ENCODE peak calls at places on chromosomes 11 and 22, in five cellular contexts. One of them, this sample, is unnamed. For H3K4me1, the result is how much of the 10 kb centered on the place peaks cover.

GRCh38 chr22:47335958-47336357 is 573.5 kb downstream of the TBC1D22A start:
- DNase-seq in ovary: no peak
- DNase-seq in body of pancreas: no peak
- DNase-seq in heart left ventricle: no peak
- DNase-seq in A549: no peak
- DNase-seq in this sample: no peak

GRCh38 chr22:19482297-19482696 is 2.6 kb downstream of the CDC45 start:
- DNase-seq in ovary: no peak
- DNase-seq in body of pancreas: no peak
- DNase-seq in heart left ventricle: no peak
- DNase-seq in A549: no peak
- DNase-seq in this sample: no peak

GRCh38 chr11:44191322-44192014 is 96.0 kb downstream of the EXT2 start:
- DNase-seq in ovary: no peak
- DNase-seq in body of pancreas: no peak
- DNase-seq in heart left ventricle: no peak
- DNase-seq in A549: no peak
- DNase-seq in this sample: no peak

GRCh38 chr11:133064152-133064877 is 468.0 kb downstream of the OPCML start:
- DNase-seq in ovary: peak
- DNase-seq in body of pancreas: peak
- DNase-seq in heart left ventricle: peak
- DNase-seq in A549: peak
- DNase-seq in this sample: peak

GRCh38 chr22:20624161-20624616 is 116.8 kb downstream of the MED15 start:
- DNase-seq in ovary: no peak
- DNase-seq in body of pancreas: no peak
- DNase-seq in heart left ventricle: no peak
- DNase-seq in A549: no peak
- DNase-seq in this sample: no peak

GRCh38 chr11:44199816-44200215 is 104.3 kb downstream of the EXT2 start:
- DNase-seq in ovary: no peak
- DNase-seq in body of pancreas: no peak
- DNase-seq in heart left ventricle: no peak
- DNase-seq in A549: no peak
- DNase-seq in this sample: no peak

GRCh38 chr22:29625090-29625825 is 21.8 kb downstream of the NF2 start:
- DNase-seq in ovary: peak
- DNase-seq in body of pancreas: peak
- DNase-seq in heart left ventricle: no peak
- DNase-seq in A549: peak
- DNase-seq in this sample: no peak

GRCh38 chr11:19790831-19791552 is 78.4 kb downstream of the NAV2 start:
- DNase-seq in ovary: no peak
- DNase-seq in body of pancreas: peak
- DNase-seq in heart left ventricle: no peak
- DNase-seq in A549: no peak
- DNase-seq in this sample: no peak

GRCh38 chr22:50247748-50248147 is 2.9 kb upstream of the TUBGCP6 start:
- DNase-seq in ovary: no peak
- DNase-seq in body of pancreas: no peak
- DNase-seq in heart left ventricle: no peak
- DNase-seq in A549: no peak
- DNase-seq in this sample: peak

GRCh38 chr11:14249121-14249963 is 109.6 kb downstream of the RRAS2 start:
- DNase-seq in ovary: peak
- DNase-seq in body of pancreas: peak
- DNase-seq in heart left ventricle: peak
- DNase-seq in A549: peak
- DNase-seq in this sample: no peak

GRCh38 chr22:34004058-34004457 is 83.8 kb upstream of the LARGE1 start:
- DNase-seq in ovary: no peak
- DNase-seq in body of pancreas: no peak
- DNase-seq in heart left ventricle: no peak
- DNase-seq in A549: no peak
- DNase-seq in this sample: no peak

GRCh38 chr11:61028135-61028729 is 56.8 kb downstream of the CD6 start:
- DNase-seq in ovary: no peak
- DNase-seq in body of pancreas: no peak
- DNase-seq in heart left ventricle: no peak
- DNase-seq in A549: no peak
- DNase-seq in this sample: no peak

DNA sequence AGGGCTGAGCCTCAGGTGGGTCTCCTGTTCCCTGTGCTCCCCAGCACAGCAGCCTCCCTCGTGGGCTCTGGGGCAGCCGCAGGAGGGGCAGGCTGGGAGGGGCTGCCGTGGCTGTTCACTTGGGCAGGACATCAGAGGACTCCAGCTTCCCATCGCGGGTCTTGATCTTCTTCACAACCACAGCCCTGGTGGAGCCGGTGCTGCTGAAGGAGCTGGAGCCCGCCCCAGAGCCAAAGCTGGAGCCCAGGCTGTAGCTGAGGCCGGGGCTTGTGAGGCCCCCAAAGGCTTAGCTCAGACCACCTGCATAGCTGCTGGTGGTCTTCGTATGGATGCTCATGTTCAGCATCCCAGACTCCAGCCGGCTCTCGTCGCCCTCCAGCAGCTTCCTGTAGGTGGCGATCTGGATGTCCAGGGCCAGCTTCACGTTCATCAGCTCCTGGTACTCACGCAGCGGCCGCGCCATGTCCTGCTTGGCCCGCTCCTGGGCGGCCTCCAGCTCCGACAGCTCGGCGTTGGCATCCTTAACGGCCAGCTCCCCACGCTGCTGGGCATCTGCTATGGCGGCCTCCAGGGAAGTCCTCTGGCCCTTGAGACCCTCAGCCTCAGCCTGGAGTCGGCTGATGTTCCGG is 126.1 kb downstream of the NECTIN1 start:
- DNase-seq in ovary: no peak
- DNase-seq in body of pancreas: no peak
- DNase-seq in heart left ventricle: no peak
- DNase-seq in A549: no peak
- DNase-seq in this sample: peak
- TF ChIP-seq POLR2A in ovary: no peak
- TF ChIP-seq POLR2A in body of pancreas: no peak
- TF ChIP-seq POLR2A in heart left ventricle: no peak
- TF ChIP-seq POLR2A in A549: no peak
- TF ChIP-seq POLR2A in this sample: no peak

GRCh38 chr11:68882391-68882790 is 21.2 kb downstream of the MRPL21 start:
- DNase-seq in ovary: no peak
- DNase-seq in body of pancreas: no peak
- DNase-seq in heart left ventricle: no peak
- DNase-seq in A549: no peak
- DNase-seq in this sample: no peak

GRCh38 chr11:68881320-68881719 is 22.3 kb downstream of the MRPL21 start:
- DNase-seq in ovary: no peak
- DNase-seq in body of pancreas: no peak
- DNase-seq in heart left ventricle: no peak
- DNase-seq in A549: no peak
- DNase-seq in this sample: no peak

GRCh38 chr11:68880851-68881250 is 22.8 kb downstream of the MRPL21 start:
- DNase-seq in ovary: no peak
- DNase-seq in body of pancreas: no peak
- DNase-seq in heart left ventricle: no peak
- DNase-seq in A549: no peak
- DNase-seq in this sample: no peak

GRCh38 chr11:68872216-68873003 is 30.7 kb upstream of the CPT1A start:
- DNase-seq in ovary: no peak
- DNase-seq in body of pancreas: no peak
- DNase-seq in heart left ventricle: no peak
- DNase-seq in A549: no peak
- DNase-seq in this sample: no peak

GRCh38 chr11:68878022-68878421 is 25.6 kb downstream of the MRPL21 start:
- DNase-seq in ovary: no peak
- DNase-seq in body of pancreas: no peak
- DNase-seq in heart left ventricle: no peak
- DNase-seq in A549: no peak
- DNase-seq in this sample: no peak
- H3K4me1 ChIP-seq in ovary: under half
- H3K4me1 ChIP-seq in body of pancreas: under half
- H3K4me1 ChIP-seq in heart left ventricle: under half
- H3K4me1 ChIP-seq in A549: under half
- H3K4me1 ChIP-seq in this sample: under half

DNA sequence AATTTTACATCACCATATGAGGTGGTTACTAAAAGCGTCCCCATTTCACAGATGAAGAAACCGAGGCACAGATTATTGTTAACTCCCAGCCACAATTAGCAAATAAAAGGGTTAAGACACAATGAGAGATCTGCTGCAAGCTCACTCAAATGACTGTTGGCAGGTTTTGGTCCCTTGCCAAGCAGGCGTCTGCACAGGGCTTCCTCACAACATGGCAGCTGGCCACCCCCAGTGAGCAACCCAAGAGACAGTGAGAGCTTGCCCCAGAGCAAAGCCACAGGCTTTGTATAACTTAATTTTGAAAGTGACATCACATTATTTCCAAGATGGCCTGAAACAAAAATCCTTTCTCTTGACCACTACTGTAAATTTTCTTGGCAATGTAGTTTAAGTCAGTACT is 217.6 kb downstream of the NTM start:
- DNase-seq in ovary: no peak
- DNase-seq in body of pancreas: no peak
- DNase-seq in heart left ventricle: no peak
- DNase-seq in A549: no peak
- DNase-seq in this sample: no peak
- TF ChIP-seq POLR2A in ovary: no peak
- TF ChIP-seq POLR2A in body of pancreas: no peak
- TF ChIP-seq POLR2A in heart left ventricle: no peak
- TF ChIP-seq POLR2A in A549: no peak
- TF ChIP-seq POLR2A in this sample: no peak

GRCh38 chr11:67273260-67273990 is 7.2 kb downstream of the GRK2 start:
- DNase-seq in ovary: no peak
- DNase-seq in body of pancreas: no peak
- DNase-seq in heart left ventricle: peak
- DNase-seq in A549: no peak
- DNase-seq in this sample: peak

GRCh38 chr11:67270256-67271211 is 4.3 kb downstream of the GRK2 start:
- DNase-seq in ovary: no peak
- DNase-seq in body of pancreas: peak
- DNase-seq in heart left ventricle: peak
- DNase-seq in A549: no peak
- DNase-seq in this sample: no peak

GRCh38 chr11:67271212-67271547 is 4.9 kb downstream of the GRK2 start:
- DNase-seq in ovary: no peak
- DNase-seq in body of pancreas: no peak
- DNase-seq in heart left ventricle: no peak
- DNase-seq in A549: no peak
- DNase-seq in this sample: no peak

GRCh38 chr11:67271548-67272284 is 5.4 kb downstream of the GRK2 start:
- DNase-seq in ovary: no peak
- DNase-seq in body of pancreas: no peak
- DNase-seq in heart left ventricle: peak
- DNase-seq in A549: no peak
- DNase-seq in this sample: peak

DNA sequence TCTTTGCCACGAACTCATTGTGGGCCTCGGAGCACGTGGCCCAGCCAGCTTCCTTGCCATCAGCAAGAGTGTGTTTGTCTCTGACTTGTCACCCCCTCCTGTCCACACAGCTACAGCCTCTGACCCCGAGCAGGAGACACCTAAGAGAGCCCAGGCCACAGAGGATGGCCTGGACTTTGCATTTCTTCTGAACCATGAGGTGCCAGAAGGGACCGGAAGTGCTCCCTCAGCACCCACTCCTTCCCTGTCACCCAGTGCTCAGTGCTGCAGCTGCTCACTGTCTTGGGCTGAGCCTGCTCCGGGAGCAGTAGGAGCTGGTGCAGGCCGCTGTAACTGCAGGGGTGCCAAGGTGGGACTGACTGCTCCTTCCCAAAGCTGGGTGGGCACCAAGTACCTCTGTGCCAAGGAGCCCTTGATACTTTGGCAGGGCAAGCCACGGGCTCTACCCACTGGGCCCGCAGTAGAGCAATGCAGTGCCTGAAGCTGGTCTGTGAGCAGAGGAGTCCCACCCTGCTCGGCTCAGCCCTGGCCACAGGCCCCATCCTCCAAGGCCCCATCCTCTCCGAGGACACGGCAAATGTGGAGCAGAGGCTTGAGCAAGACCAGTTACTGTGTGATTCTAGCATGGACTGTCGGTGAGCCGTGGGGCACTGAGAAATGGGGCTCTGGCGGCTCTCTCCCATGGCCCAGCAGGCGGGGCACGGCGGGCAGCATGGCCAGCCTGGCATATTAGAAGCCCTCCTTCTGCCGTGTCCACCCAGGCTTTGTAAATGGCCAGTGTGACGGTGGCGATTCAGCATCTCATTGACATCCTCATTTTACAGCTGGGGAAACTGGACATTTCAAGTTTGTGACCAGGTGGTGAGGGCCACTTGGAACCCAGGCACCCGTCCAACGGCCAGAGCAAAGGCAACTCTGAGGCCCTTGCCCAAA is 6.3 kb downstream of the GRK2 start:
- DNase-seq in ovary: no peak
- DNase-seq in body of pancreas: no peak
- DNase-seq in heart left ventricle: peak
- DNase-seq in A549: no peak
- DNase-seq in this sample: peak
- H3K4me1 ChIP-seq in ovary: half or more
- H3K4me1 ChIP-seq in body of pancreas: half or more
- H3K4me1 ChIP-seq in heart left ventricle: half or more
- H3K4me1 ChIP-seq in A549: under half
- H3K4me1 ChIP-seq in this sample: half or more

GRCh38 chr22:38398609-38399401 is 56.2 kb downstream of the KCNJ4 start:
- DNase-seq in ovary: peak
- DNase-seq in body of pancreas: peak
- DNase-seq in heart left ventricle: peak
- DNase-seq in A549: no peak
- DNase-seq in this sample: peak
- TF ChIP-seq POLR2A in ovary: peak
- TF ChIP-seq POLR2A in body of pancreas: peak
- TF ChIP-seq POLR2A in heart left ventricle: peak
- TF ChIP-seq POLR2A in A549: peak
- TF ChIP-seq POLR2A in this sample: peak

GRCh38 chr11:1483445-1483961 is 3.1 kb downstream of the MOB2 start:
- DNase-seq in ovary: no peak
- DNase-seq in body of pancreas: peak
- DNase-seq in heart left ventricle: no peak
- DNase-seq in A549: no peak
- DNase-seq in this sample: no peak

GRCh38 chr11:1481483-1481825 is 5.1 kb downstream of the MOB2 start:
- DNase-seq in ovary: no peak
- DNase-seq in body of pancreas: no peak
- DNase-seq in heart left ventricle: no peak
- DNase-seq in A549: no peak
- DNase-seq in this sample: no peak

GRCh38 chr11:1481861-1482441 is 4.6 kb downstream of the MOB2 start:
- DNase-seq in ovary: no peak
- DNase-seq in body of pancreas: peak
- DNase-seq in heart left ventricle: peak
- DNase-seq in A549: no peak
- DNase-seq in this sample: peak

GRCh38 chr11:1484061-1484671 is 2.4 kb downstream of the MOB2 start:
- DNase-seq in ovary: no peak
- DNase-seq in body of pancreas: peak
- DNase-seq in heart left ventricle: no peak
- DNase-seq in A549: no peak
- DNase-seq in this sample: no peak

GRCh38 chr11:1482581-1483444 is 3.8 kb downstream of the MOB2 start:
- DNase-seq in ovary: no peak
- DNase-seq in body of pancreas: peak
- DNase-seq in heart left ventricle: peak
- DNase-seq in A549: no peak
- DNase-seq in this sample: peak
- H3K4me1 ChIP-seq in ovary: under half
- H3K4me1 ChIP-seq in body of pancreas: under half
- H3K4me1 ChIP-seq in heart left ventricle: under half
- H3K4me1 ChIP-seq in A549: under half
- H3K4me1 ChIP-seq in this sample: half or more

GRCh38 chr22:21680830-21681565 is 15.2 kb downstream of the PPIL2 start:
- DNase-seq in ovary: no peak
- DNase-seq in body of pancreas: no peak
- DNase-seq in heart left ventricle: no peak
- DNase-seq in A549: no peak
- DNase-seq in this sample: no peak
- TF ChIP-seq POLR2A in ovary: no peak
- TF ChIP-seq POLR2A in body of pancreas: no peak
- TF ChIP-seq POLR2A in heart left ventricle: no peak
- TF ChIP-seq POLR2A in A549: no peak
- TF ChIP-seq POLR2A in this sample: no peak